ENCODE peak calls at places on chromosome 1, in ten cellular contexts. One of them, this sample, is unnamed.
A peak's percentile ranks its signal among the peaks of the same experiment; 100 is the strongest.

GRCh38 chr1:184387069-184387870 is 441 bp downstream of the C1orf21 start:
- DNase-seq in colonic mucosa: peak; percentile 55
- DNase-seq in cardiac muscle cell: peak; percentile 51
- DNase-seq in HCT116: no peak
- DNase-seq in IMR-90: peak; percentile 28
- DNase-seq in left lung: peak; percentile 86
- DNase-seq in A549: no peak
- DNase-seq in lung: peak; percentile 36
- DNase-seq in body of pancreas: peak; percentile 48
- DNase-seq in fibroblast of lung: peak; percentile 36
- DNase-seq in this sample: peak; percentile 49

GRCh38 chr1:28750330-28750729 is 13.6 kb downstream of the YTHDF2 start:
- DNase-seq in cardiac muscle cell: no peak
- DNase-seq in IMR-90: no peak
- DNase-seq in HCT116: no peak
- DNase-seq in fibroblast of lung: no peak
- DNase-seq in A549: no peak
- DNase-seq in left lung: no peak
- DNase-seq in body of pancreas: no peak
- DNase-seq in colonic mucosa: no peak
- DNase-seq in lung: no peak
- DNase-seq in this sample: no peak

GRCh38 chr1:212749924-212750535 is 41.5 kb downstream of the NSL1 start:
- DNase-seq in fibroblast of lung: peak; percentile 62
- DNase-seq in body of pancreas: no peak
- DNase-seq in HCT116: peak; percentile 44
- DNase-seq in left lung: no peak
- DNase-seq in lung: no peak
- DNase-seq in cardiac muscle cell: peak; percentile 70
- DNase-seq in colonic mucosa: no peak
- DNase-seq in IMR-90: peak; percentile 79
- DNase-seq in A549: peak; percentile 64
- DNase-seq in this sample: no peak

GRCh38 chr1:116737855-116738318 is 16.3 kb upstream of the CD2 start:
- DNase-seq in lung: no peak
- DNase-seq in A549: no peak
- DNase-seq in fibroblast of lung: no peak
- DNase-seq in colonic mucosa: no peak
- DNase-seq in left lung: no peak
- DNase-seq in cardiac muscle cell: no peak
- DNase-seq in HCT116: no peak
- DNase-seq in body of pancreas: no peak
- DNase-seq in IMR-90: no peak
- DNase-seq in this sample: no peak

GRCh38 chr1:12132078-12132477 is 34.7 kb upstream of the TNFRSF1B start:
- DNase-seq in cardiac muscle cell: no peak
- DNase-seq in colonic mucosa: no peak
- DNase-seq in IMR-90: peak; percentile 57
- DNase-seq in A549: no peak
- DNase-seq in fibroblast of lung: peak; percentile 25
- DNase-seq in HCT116: no peak
- DNase-seq in body of pancreas: no peak
- DNase-seq in left lung: peak; percentile 10
- DNase-seq in lung: no peak
- DNase-seq in this sample: peak; percentile 69

GRCh38 chr1:102190429-102190828 is 193.7 kb upstream of the OLFM3 start:
- DNase-seq in HCT116: no peak
- DNase-seq in fibroblast of lung: no peak
- DNase-seq in cardiac muscle cell: no peak
- DNase-seq in lung: no peak
- DNase-seq in IMR-90: no peak
- DNase-seq in A549: no peak
- DNase-seq in left lung: no peak
- DNase-seq in colonic mucosa: no peak
- DNase-seq in body of pancreas: no peak
- DNase-seq in this sample: no peak

GRCh38 chr1:239125888-239126287 is 260.5 kb upstream of the CHRM3 start:
- DNase-seq in HCT116: no peak
- DNase-seq in body of pancreas: no peak
- DNase-seq in colonic mucosa: no peak
- DNase-seq in cardiac muscle cell: no peak
- DNase-seq in lung: no peak
- DNase-seq in IMR-90: no peak
- DNase-seq in A549: no peak
- DNase-seq in fibroblast of lung: no peak
- DNase-seq in left lung: no peak
- DNase-seq in this sample: no peak

GRCh38 chr1:179169616-179170467 is 59.6 kb downstream of the ABL2 start:
- DNase-seq in body of pancreas: no peak
- DNase-seq in lung: no peak
- DNase-seq in fibroblast of lung: peak; percentile 80
- DNase-seq in cardiac muscle cell: no peak
- DNase-seq in left lung: no peak
- DNase-seq in HCT116: no peak
- DNase-seq in colonic mucosa: no peak
- DNase-seq in IMR-90: peak; percentile 85
- DNase-seq in A549: no peak
- DNase-seq in this sample: no peak

GRCh38 chr1:170929835-170930554 is 5.3 kb upstream of the MROH9 start:
- DNase-seq in A549: peak; percentile 66
- DNase-seq in lung: peak; percentile 31
- DNase-seq in body of pancreas: peak; percentile 12
- DNase-seq in HCT116: peak; percentile 50
- DNase-seq in fibroblast of lung: peak; percentile 60
- DNase-seq in cardiac muscle cell: peak; percentile 71
- DNase-seq in left lung: no peak
- DNase-seq in IMR-90: peak; percentile 66
- DNase-seq in colonic mucosa: no peak
- DNase-seq in this sample: no peak

GRCh38 chr1:6890686-6891085 is 105.4 kb downstream of the CAMTA1 start:
- DNase-seq in left lung: no peak
- DNase-seq in body of pancreas: no peak
- DNase-seq in lung: no peak
- DNase-seq in HCT116: no peak
- DNase-seq in fibroblast of lung: no peak
- DNase-seq in A549: no peak
- DNase-seq in cardiac muscle cell: no peak
- DNase-seq in colonic mucosa: no peak
- DNase-seq in IMR-90: no peak
- DNase-seq in this sample: no peak

GRCh38 chr1:36161656-36162531 is 5.9 kb downstream of the MAP7D1 start:
- DNase-seq in HCT116: no peak
- DNase-seq in cardiac muscle cell: no peak
- DNase-seq in left lung: peak; percentile 85
- DNase-seq in lung: peak; percentile 75
- DNase-seq in body of pancreas: peak; percentile 48
- DNase-seq in A549: no peak
- DNase-seq in fibroblast of lung: peak; percentile 64
- DNase-seq in IMR-90: no peak
- DNase-seq in colonic mucosa: no peak
- DNase-seq in this sample: peak; percentile 32

GRCh38 chr1:240362826-240363225 is 249.1 kb downstream of the GREM2 start:
- DNase-seq in IMR-90: no peak
- DNase-seq in fibroblast of lung: no peak
- DNase-seq in body of pancreas: no peak
- DNase-seq in HCT116: no peak
- DNase-seq in left lung: no peak
- DNase-seq in lung: no peak
- DNase-seq in cardiac muscle cell: no peak
- DNase-seq in colonic mucosa: no peak
- DNase-seq in A549: no peak
- DNase-seq in this sample: no peak

DNA sequence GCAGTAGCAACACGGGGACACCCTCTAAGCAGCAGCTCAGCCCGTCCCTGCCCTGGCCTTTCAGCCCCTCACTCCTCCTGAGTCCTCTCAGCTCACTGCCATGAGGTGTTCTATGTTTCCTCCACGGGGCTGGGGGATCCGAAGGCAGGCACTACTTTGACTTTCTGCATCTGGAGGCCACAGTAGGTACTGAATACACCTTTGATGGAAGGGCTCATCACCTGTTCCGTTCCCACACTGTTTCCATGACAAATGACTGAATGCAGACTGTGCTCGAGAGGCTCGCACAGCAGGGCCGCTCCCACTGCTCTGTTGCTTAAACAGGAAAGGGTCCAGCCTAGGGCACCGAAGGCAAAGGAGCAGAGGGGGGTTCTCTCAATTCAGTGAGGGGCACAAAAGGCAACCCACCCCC is 77.6 kb upstream of the DNAH14 start:
- DNase-seq in body of pancreas: peak; percentile 88
- DNase-seq in cardiac muscle cell: no peak
- DNase-seq in A549: no peak
- DNase-seq in colonic mucosa: no peak
- DNase-seq in HCT116: no peak
- DNase-seq in fibroblast of lung: no peak
- DNase-seq in IMR-90: no peak
- DNase-seq in lung: no peak
- DNase-seq in left lung: peak; percentile 45
- DNase-seq in this sample: no peak
- TF ChIP-seq CTCF in body of pancreas: no peak
- TF ChIP-seq CTCF in cardiac muscle cell: no peak
- TF ChIP-seq CTCF in A549: no peak
- TF ChIP-seq CTCF in colonic mucosa: no peak
- TF ChIP-seq CTCF in HCT116: no peak
- TF ChIP-seq CTCF in fibroblast of lung: no peak
- TF ChIP-seq CTCF in IMR-90: no peak
- TF ChIP-seq CTCF in lung: no peak
- TF ChIP-seq CTCF in left lung: no peak
- TF ChIP-seq CTCF in this sample: no peak

GRCh38 chr1:226128487-226129075 is 58.0 kb downstream of the ACBD3 start:
- DNase-seq in IMR-90: peak; percentile 51
- DNase-seq in fibroblast of lung: peak; percentile 69
- DNase-seq in A549: no peak
- DNase-seq in cardiac muscle cell: peak; percentile 76
- DNase-seq in lung: peak; percentile 75
- DNase-seq in left lung: no peak
- DNase-seq in body of pancreas: no peak
- DNase-seq in HCT116: no peak
- DNase-seq in colonic mucosa: no peak
- DNase-seq in this sample: no peak

GRCh38 chr1:226125831-226126230 is 60.7 kb downstream of the ACBD3 start:
- DNase-seq in left lung: no peak
- DNase-seq in HCT116: no peak
- DNase-seq in IMR-90: no peak
- DNase-seq in cardiac muscle cell: no peak
- DNase-seq in body of pancreas: no peak
- DNase-seq in colonic mucosa: no peak
- DNase-seq in lung: no peak
- DNase-seq in A549: no peak
- DNase-seq in fibroblast of lung: peak; percentile 7
- DNase-seq in this sample: no peak

GRCh38 chr1:226129230-226129629 is 57.3 kb downstream of the ACBD3 start:
- DNase-seq in HCT116: no peak
- DNase-seq in IMR-90: no peak
- DNase-seq in fibroblast of lung: no peak
- DNase-seq in A549: no peak
- DNase-seq in colonic mucosa: no peak
- DNase-seq in lung: no peak
- DNase-seq in cardiac muscle cell: no peak
- DNase-seq in left lung: no peak
- DNase-seq in body of pancreas: no peak
- DNase-seq in this sample: no peak

GRCh38 chr1:226125097-226125630 is 61.4 kb downstream of the ACBD3 start:
- DNase-seq in fibroblast of lung: peak; percentile 63
- DNase-seq in left lung: peak; percentile 95
- DNase-seq in IMR-90: peak; percentile 73
- DNase-seq in body of pancreas: peak; percentile 94
- DNase-seq in lung: peak; percentile 87
- DNase-seq in cardiac muscle cell: peak; percentile 89
- DNase-seq in HCT116: peak; percentile 74
- DNase-seq in A549: peak; percentile 85
- DNase-seq in colonic mucosa: peak; percentile 96
- DNase-seq in this sample: peak; percentile 89

GRCh38 chr1:226126824-226127591 is 59.5 kb downstream of the ACBD3 start:
- DNase-seq in lung: no peak
- DNase-seq in A549: no peak
- DNase-seq in colonic mucosa: no peak
- DNase-seq in HCT116: no peak
- DNase-seq in body of pancreas: no peak
- DNase-seq in cardiac muscle cell: no peak
- DNase-seq in IMR-90: no peak
- DNase-seq in left lung: no peak
- DNase-seq in fibroblast of lung: no peak
- DNase-seq in this sample: no peak
- H3K4me1 ChIP-seq in lung: no peaks in the 10 kb centered on the region
- H3K4me1 ChIP-seq in A549: peaks cover 47% of the 10 kb centered on the region
- H3K4me1 ChIP-seq in colonic mucosa: peaks cover 14% of the 10 kb centered on the region
- H3K4me1 ChIP-seq in HCT116: peaks cover 47% of the 10 kb centered on the region
- H3K4me1 ChIP-seq in body of pancreas: peaks cover 51% of the 10 kb centered on the region
- H3K4me1 ChIP-seq in cardiac muscle cell: peaks cover 10% of the 10 kb centered on the region
- H3K4me1 ChIP-seq in IMR-90: peaks cover 13% of the 10 kb centered on the region
- H3K4me1 ChIP-seq in left lung: peaks cover 3% of the 10 kb centered on the region
- H3K4me1 ChIP-seq in fibroblast of lung: peaks cover 2% of the 10 kb centered on the region
- H3K4me1 ChIP-seq in this sample: no peaks in the 10 kb centered on the region

GRCh38 chr1:15848929-15849774 is 1.6 kb downstream of the SPEN start:
- DNase-seq in left lung: peak; percentile 90
- DNase-seq in cardiac muscle cell: peak; percentile 92
- DNase-seq in fibroblast of lung: peak; percentile 83
- DNase-seq in IMR-90: peak; percentile 82
- DNase-seq in lung: peak; percentile 83
- DNase-seq in body of pancreas: peak; percentile 90
- DNase-seq in colonic mucosa: peak; percentile 86
- DNase-seq in A549: peak; percentile 16
- DNase-seq in HCT116: peak; percentile 69
- DNase-seq in this sample: peak; percentile 86
- TF ChIP-seq CTCF in left lung: no peak
- TF ChIP-seq CTCF in cardiac muscle cell: no peak
- TF ChIP-seq CTCF in fibroblast of lung: no peak
- TF ChIP-seq CTCF in IMR-90: no peak
- TF ChIP-seq CTCF in lung: no peak
- TF ChIP-seq CTCF in body of pancreas: no peak
- TF ChIP-seq CTCF in colonic mucosa: no peak
- TF ChIP-seq CTCF in A549: no peak
- TF ChIP-seq CTCF in HCT116: no peak
- TF ChIP-seq CTCF in this sample: no peak

DNA sequence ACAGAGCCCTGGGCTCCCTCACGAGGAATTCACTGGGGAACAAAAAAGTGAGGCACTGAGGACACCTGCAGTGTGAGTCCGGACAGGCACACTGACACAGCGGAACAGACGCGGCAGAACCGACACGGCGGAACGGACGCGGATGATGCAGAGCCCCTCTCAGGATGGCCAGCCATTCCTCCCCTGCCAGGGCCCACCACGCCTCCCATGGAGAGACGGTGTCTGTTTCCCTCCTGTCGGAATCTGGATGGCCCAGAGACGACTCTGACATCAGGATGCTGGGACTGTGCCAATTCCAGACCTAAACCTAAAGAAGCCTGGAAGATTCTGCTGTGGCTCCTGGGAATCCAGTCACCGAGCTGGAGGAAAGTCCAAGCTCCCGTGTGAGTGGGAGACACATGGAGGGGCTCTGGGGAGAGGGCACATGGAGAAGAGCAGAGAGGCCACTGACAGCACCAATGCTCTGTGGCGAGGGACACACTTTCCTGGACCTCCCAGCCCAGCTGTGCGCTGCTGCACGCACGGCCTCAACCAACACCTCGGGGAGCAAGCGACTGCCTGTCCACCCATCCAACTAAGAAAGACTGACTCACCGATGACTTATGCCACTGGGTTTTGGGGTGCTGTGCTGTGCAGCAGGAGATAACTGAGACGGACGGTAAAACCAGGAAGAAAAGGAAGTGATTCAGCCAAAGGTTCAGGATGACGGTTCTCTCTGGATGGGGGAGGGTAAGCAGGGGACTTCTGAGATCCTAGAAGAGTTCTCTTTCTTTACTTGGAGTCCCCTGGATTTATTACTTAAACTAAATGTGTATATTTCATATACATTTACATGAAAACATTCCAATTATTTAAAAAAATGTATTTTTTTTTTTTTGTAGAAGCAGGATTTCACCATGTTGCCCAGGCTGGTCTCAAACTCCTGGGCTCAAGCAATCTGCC is 23.3 kb downstream of the ZBTB17 start:
- DNase-seq in HCT116: peak; percentile 38
- DNase-seq in fibroblast of lung: peak; percentile 98
- DNase-seq in left lung: no peak
- DNase-seq in colonic mucosa: no peak
- DNase-seq in A549: peak; percentile 64
- DNase-seq in cardiac muscle cell: no peak
- DNase-seq in body of pancreas: no peak
- DNase-seq in IMR-90: peak; percentile 99
- DNase-seq in lung: no peak
- DNase-seq in this sample: no peak
- H3K4me1 ChIP-seq in HCT116: peaks cover 33% of the 10 kb centered on the region
- H3K4me1 ChIP-seq in fibroblast of lung: peaks cover 64% of the 10 kb centered on the region
- H3K4me1 ChIP-seq in left lung: peaks cover 58% of the 10 kb centered on the region
- H3K4me1 ChIP-seq in colonic mucosa: peaks cover 7% of the 10 kb centered on the region
- H3K4me1 ChIP-seq in A549: peaks cover 59% of the 10 kb centered on the region
- H3K4me1 ChIP-seq in cardiac muscle cell: peaks cover 75% of the 10 kb centered on the region
- H3K4me1 ChIP-seq in body of pancreas: peaks cover 35% of the 10 kb centered on the region
- H3K4me1 ChIP-seq in IMR-90: peaks cover 55% of the 10 kb centered on the region
- H3K4me1 ChIP-seq in lung: peaks cover 29% of the 10 kb centered on the region
- H3K4me1 ChIP-seq in this sample: peaks cover 61% of the 10 kb centered on the region

This sample was measured in psoas muscle.